ENCODE peak calls at places on chromosomes 12 and 14, in eight cellular contexts. One of them, this sample, is unnamed.

GRCh38 chr12:58186914-58187313 is 245.5 kb downstream of the ATP23 start:
- DNase-seq in mucosa of gallbladder: no peak
- DNase-seq in stimulated activated naive B cell treated with anti-CD40 and anti-IgM and Interleukin-4, amounts not matched to agents 10 μg/mL and 1 μg/mL and 100 μg/mL, for 72 hours: no peak
- DNase-seq in NCI-H1092: no peak
- DNase-seq in kidney tubule cell: no peak
- DNase-seq in stimulated activated CD4-positive, alpha-beta T cell treated with anti-CD3 and anti-CD28 coated beads, Interleukin-2, amount 100 ng/mL, for 48 hours: no peak
- DNase-seq in NCI-H2081: no peak
- DNase-seq in ELR: no peak
- DNase-seq in this sample: no peak

GRCh38 chr12:112970391-112970790 is 7.9 kb upstream of the OAS2 start:
- DNase-seq in NCI-H1092: no peak
- DNase-seq in NCI-H2081: no peak
- DNase-seq in kidney tubule cell: no peak
- DNase-seq in ELR: no peak
- DNase-seq in mucosa of gallbladder: no peak
- DNase-seq in stimulated activated naive B cell treated with anti-CD40 and anti-IgM and Interleukin-4, amounts not matched to agents 10 μg/mL and 1 μg/mL and 100 μg/mL, for 72 hours: no peak
- DNase-seq in stimulated activated CD4-positive, alpha-beta T cell treated with anti-CD3 and anti-CD28 coated beads, Interleukin-2, amount 100 ng/mL, for 48 hours: no peak
- DNase-seq in this sample: no peak

GRCh38 chr12:2739832-2740641 is 54.7 kb upstream of the FKBP4 start:
- DNase-seq in NCI-H2081: peak; percentile 2
- DNase-seq in stimulated activated CD4-positive, alpha-beta T cell treated with anti-CD3 and anti-CD28 coated beads, Interleukin-2, amount 100 ng/mL, for 48 hours: no peak
- DNase-seq in NCI-H1092: peak; percentile 23
- DNase-seq in stimulated activated naive B cell treated with anti-CD40 and anti-IgM and Interleukin-4, amounts not matched to agents 10 μg/mL and 1 μg/mL and 100 μg/mL, for 72 hours: no peak
- DNase-seq in ELR: peak; percentile 58
- DNase-seq in kidney tubule cell: peak; percentile 50
- DNase-seq in mucosa of gallbladder: no peak
- DNase-seq in this sample: peak; percentile 71

GRCh38 chr12:11477110-11477509 is 81.7 kb upstream of the PRB2 start:
- DNase-seq in NCI-H2081: no peak
- DNase-seq in NCI-H1092: no peak
- DNase-seq in mucosa of gallbladder: peak; percentile 18
- DNase-seq in ELR: no peak
- DNase-seq in stimulated activated naive B cell treated with anti-CD40 and anti-IgM and Interleukin-4, amounts not matched to agents 10 μg/mL and 1 μg/mL and 100 μg/mL, for 72 hours: no peak
- DNase-seq in stimulated activated CD4-positive, alpha-beta T cell treated with anti-CD3 and anti-CD28 coated beads, Interleukin-2, amount 100 ng/mL, for 48 hours: no peak
- DNase-seq in kidney tubule cell: no peak
- DNase-seq in this sample: no peak

GRCh38 chr12:107320031-107320928 is 226.9 kb upstream of the CRY1 start:
- DNase-seq in ELR: peak; percentile 82
- DNase-seq in kidney tubule cell: peak; percentile 88
- DNase-seq in stimulated activated CD4-positive, alpha-beta T cell treated with anti-CD3 and anti-CD28 coated beads, Interleukin-2, amount 100 ng/mL, for 48 hours: peak; percentile 72
- DNase-seq in stimulated activated naive B cell treated with anti-CD40 and anti-IgM and Interleukin-4, amounts not matched to agents 10 μg/mL and 1 μg/mL and 100 μg/mL, for 72 hours: peak; percentile 31
- DNase-seq in NCI-H2081: no peak
- DNase-seq in mucosa of gallbladder: no peak
- DNase-seq in NCI-H1092: no peak
- DNase-seq in this sample: peak; percentile 73

GRCh38 chr12:46459881-46460545 is 87.4 kb upstream of the SLC38A2 start:
- DNase-seq in stimulated activated CD4-positive, alpha-beta T cell treated with anti-CD3 and anti-CD28 coated beads, Interleukin-2, amount 100 ng/mL, for 48 hours: no peak
- DNase-seq in mucosa of gallbladder: no peak
- DNase-seq in stimulated activated naive B cell treated with anti-CD40 and anti-IgM and Interleukin-4, amounts not matched to agents 10 μg/mL and 1 μg/mL and 100 μg/mL, for 72 hours: no peak
- DNase-seq in ELR: no peak
- DNase-seq in NCI-H1092: no peak
- DNase-seq in kidney tubule cell: no peak
- DNase-seq in NCI-H2081: no peak
- DNase-seq in this sample: no peak

GRCh38 chr12:124829008-124829707 is 34.5 kb downstream of the SCARB1 start:
- DNase-seq in kidney tubule cell: peak; percentile 90
- DNase-seq in ELR: peak; percentile 98
- DNase-seq in NCI-H2081: no peak
- DNase-seq in stimulated activated naive B cell treated with anti-CD40 and anti-IgM and Interleukin-4, amounts not matched to agents 10 μg/mL and 1 μg/mL and 100 μg/mL, for 72 hours: no peak
- DNase-seq in NCI-H1092: no peak
- DNase-seq in stimulated activated CD4-positive, alpha-beta T cell treated with anti-CD3 and anti-CD28 coated beads, Interleukin-2, amount 100 ng/mL, for 48 hours: no peak
- DNase-seq in mucosa of gallbladder: no peak
- DNase-seq in this sample: no peak

GRCh38 chr14:33592298-33592697 is 358.6 kb downstream of the EGLN3 start:
- DNase-seq in NCI-H1092: no peak
- DNase-seq in NCI-H2081: no peak
- DNase-seq in kidney tubule cell: peak; percentile 17
- DNase-seq in mucosa of gallbladder: no peak
- DNase-seq in stimulated activated CD4-positive, alpha-beta T cell treated with anti-CD3 and anti-CD28 coated beads, Interleukin-2, amount 100 ng/mL, for 48 hours: no peak
- DNase-seq in stimulated activated naive B cell treated with anti-CD40 and anti-IgM and Interleukin-4, amounts not matched to agents 10 μg/mL and 1 μg/mL and 100 μg/mL, for 72 hours: no peak
- DNase-seq in ELR: peak; percentile 61
- DNase-seq in this sample: no peak

GRCh38 chr14:74554742-74555362 is 57.2 kb downstream of the LTBP2 start:
- DNase-seq in stimulated activated CD4-positive, alpha-beta T cell treated with anti-CD3 and anti-CD28 coated beads, Interleukin-2, amount 100 ng/mL, for 48 hours: no peak
- DNase-seq in stimulated activated naive B cell treated with anti-CD40 and anti-IgM and Interleukin-4, amounts not matched to agents 10 μg/mL and 1 μg/mL and 100 μg/mL, for 72 hours: no peak
- DNase-seq in mucosa of gallbladder: no peak
- DNase-seq in kidney tubule cell: no peak
- DNase-seq in ELR: no peak
- DNase-seq in NCI-H1092: no peak
- DNase-seq in NCI-H2081: no peak
- DNase-seq in this sample: no peak

GRCh38 chr14:103100281-103101121 is 6.0 kb downstream of the EXOC3L4 start:
- DNase-seq in stimulated activated naive B cell treated with anti-CD40 and anti-IgM and Interleukin-4, amounts not matched to agents 10 μg/mL and 1 μg/mL and 100 μg/mL, for 72 hours: no peak
- DNase-seq in ELR: no peak
- DNase-seq in NCI-H1092: no peak
- DNase-seq in stimulated activated CD4-positive, alpha-beta T cell treated with anti-CD3 and anti-CD28 coated beads, Interleukin-2, amount 100 ng/mL, for 48 hours: no peak
- DNase-seq in mucosa of gallbladder: no peak
- DNase-seq in kidney tubule cell: no peak
- DNase-seq in NCI-H2081: no peak
- DNase-seq in this sample: no peak

GRCh38 chr12:47722926-47723631 is 2.2 kb downstream of the ENDOU start:
- DNase-seq in kidney tubule cell: no peak
- DNase-seq in ELR: no peak
- DNase-seq in stimulated activated CD4-positive, alpha-beta T cell treated with anti-CD3 and anti-CD28 coated beads, Interleukin-2, amount 100 ng/mL, for 48 hours: no peak
- DNase-seq in NCI-H2081: no peak
- DNase-seq in mucosa of gallbladder: no peak
- DNase-seq in NCI-H1092: no peak
- DNase-seq in stimulated activated naive B cell treated with anti-CD40 and anti-IgM and Interleukin-4, amounts not matched to agents 10 μg/mL and 1 μg/mL and 100 μg/mL, for 72 hours: no peak
- DNase-seq in this sample: no peak

GRCh38 chr12:25276199-25276937 is 25.6 kb upstream of the KRAS start:
- DNase-seq in mucosa of gallbladder: peak; percentile 48
- DNase-seq in NCI-H2081: no peak
- DNase-seq in NCI-H1092: no peak
- DNase-seq in stimulated activated naive B cell treated with anti-CD40 and anti-IgM and Interleukin-4, amounts not matched to agents 10 μg/mL and 1 μg/mL and 100 μg/mL, for 72 hours: no peak
- DNase-seq in ELR: peak; percentile 89
- DNase-seq in kidney tubule cell: peak; percentile 94
- DNase-seq in stimulated activated CD4-positive, alpha-beta T cell treated with anti-CD3 and anti-CD28 coated beads, Interleukin-2, amount 100 ng/mL, for 48 hours: peak; percentile 60
- DNase-seq in this sample: peak; percentile 100